ENCODE peak calls at places on chromosomes 16 and 17, in six cellular contexts. B is stomach, V is KBM-7, Q is GM03348, Y is GM23338, M is head of caudate nucleus. H is an unnamed sample.

GRCh38 chr16:68503334-68503733 is 35.8 kb upstream of the ZFP90 start:
- DNase-seq in Y (no peak), B (no peak), Q (peak; percentile 44), V (no peak), M (no peak), H (no peak)

GRCh38 chr17:27565874-27566672 is 64.9 kb upstream of the LGALS9 start:
- DNase-seq in B (no peak), Y (no peak), M (no peak), V (no peak), Q (no peak), H (no peak)

GRCh38 chr17:42857389-42857788 is 6.4 kb downstream of the AOC3 start:
- DNase-seq in V (no peak), B (no peak), M (no peak), Q (no peak), Y (no peak), H (no peak)

GRCh38 chr17:43820759-43821158 is 12.2 kb downstream of the MPP3 start:
- DNase-seq in Y (no peak), B (no peak), M (no peak), V (no peak), Q (no peak), H (no peak)

GRCh38 chr16:72915331-72915730 is 132.6 kb downstream of the ZFHX3 start:
- DNase-seq in Y (no peak), M (no peak), B (no peak), V (no peak), Q (no peak), H (no peak)

GRCh38 chr16:7236824-7237410 is 95.7 kb upstream of the RBFOX1 start:
- DNase-seq in M (no peak), Y (no peak), B (no peak), Q (no peak), V (no peak), H (no peak)

GRCh38 chr16:57683599-57684545 is 10.7 kb upstream of the DRC7 start:
- DNase-seq in M (no peak), Q (no peak), B (no peak), Y (no peak), V (no peak), H (no peak)

GRCh38 chr17:15121426-15121825 is 143.7 kb downstream of the PMP22 start:
- DNase-seq in Y (no peak), V (no peak), Q (peak; percentile 31), M (no peak), B (no peak), H (no peak)

GRCh38 chr17:12118617-12119016 is 97.9 kb downstream of the MAP2K4 start:
- DNase-seq in M (no peak), V (no peak), Q (no peak), B (no peak), Y (no peak), H (no peak)

GRCh38 chr17:82946081-82946480 is 106.3 kb upstream of the ZNF750 start:
- DNase-seq in B (no peak), M (no peak), Q (no peak), Y (no peak), V (no peak), H (no peak)

GRCh38 chr16:50190292-50190691 is 37.2 kb downstream of the TENT4B start:
- DNase-seq in Q (no peak), B (no peak), V (no peak), Y (no peak), M (no peak), H (no peak)

GRCh38 chr17:9890124-9890523 is 14.9 kb downstream of the RCVRN start:
- DNase-seq in V (peak; percentile 61), Y (peak; percentile 88), Q (peak; percentile 60), M (no peak), B (no peak), H (no peak)

GRCh38 chr17:13952252-13952721 is 117.0 kb upstream of the COX10 start:
- DNase-seq in V (no peak), M (no peak), Q (no peak), B (no peak), Y (no peak), H (no peak)

GRCh38 chr17:73025041-73025440 is 67.4 kb downstream of the SLC39A11 start:
- DNase-seq in M (no peak), B (no peak), Q (no peak), V (no peak), Y (peak; percentile 11), H (no peak)

GRCh38 chr16:51465026-51465425 is 314.0 kb upstream of the SALL1 start:
- DNase-seq in Y (no peak), Q (peak; percentile 9), B (no peak), V (no peak), M (no peak), H (no peak)

GRCh38 chr17:41418116-41418860 is 6.1 kb downstream of the KRT37 start:
- DNase-seq in Q (no peak), B (no peak), M (no peak), Y (no peak), V (no peak), H (no peak)

GRCh38 chr16:49287572-49287971 is 5.9 kb upstream of the CBLN1 start:
- DNase-seq in Q (no peak), B (no peak), V (no peak), M (no peak), Y (peak; percentile 55), H (no peak)

GRCh38 chr16:81189100-81189664 is 49.3 kb upstream of the BCO1 start:
- DNase-seq in B (peak; percentile 69), Q (no peak), V (no peak), Y (no peak), M (peak; percentile 76), H (no peak)

GRCh38 chr16:11233727-11234376 is 22.2 kb downstream of the SOCS1 start:
- DNase-seq in Y (peak; percentile 64), Q (no peak), B (no peak), V (peak; percentile 73), M (no peak), H (no peak)

GRCh38 chr16:11251525-11252481 is 4.2 kb downstream of the SOCS1 start:
- DNase-seq in Y (no peak), M (no peak), V (peak; percentile 48), B (peak; percentile 42), Q (no peak), H (no peak)

GRCh38 chr17:42202696-42203095 is 8.4 kb upstream of the GHDC start:
- DNase-seq in V (no peak), B (no peak), Q (no peak), M (no peak), Y (no peak), H (no peak)

H was measured in type B pancreatic cell.